ENCODE peak calls at places on chromosomes 5 and 9, in eight cellular contexts. I, J, X, W, Z, L, Y and H are unnamed samples.

GRCh38 chr5:37840036-37840909 is at the start of gene GDNF:
- DNase-seq in Y (peak), I (peak), Z (peak), X (no peak), L (peak), J (peak), W (peak), H (peak)

GRCh38 chr9:121297414-121297813 is 29.5 kb downstream of the GSN start:
- DNase-seq in W (no peak), X (no peak), I (no peak), Z (no peak), Y (no peak), L (no peak), J (no peak), H (no peak)

GRCh38 chr9:93205045-93205768 is 21.3 kb downstream of the WNK2 start:
- DNase-seq in L (no peak), W (no peak), Z (peak), I (no peak), Y (peak), J (peak), X (peak), H (no peak)

GRCh38 chr9:1217076-1217475 is 166.9 kb downstream of the DMRT2 start:
- DNase-seq in Z (no peak), W (no peak), I (no peak), L (no peak), X (no peak), Y (peak), J (peak), H (no peak)

GRCh38 chr5:72501475-72501874 is 5.7 kb downstream of the ZNF366 start:
- DNase-seq in L (no peak), Y (no peak), X (no peak), Z (no peak), J (no peak), I (no peak), W (no peak), H (no peak)

GRCh38 chr9:80503692-80504400 is 932.1 kb downstream of the TLE4 start:
- DNase-seq in W (no peak), L (no peak), Z (no peak), Y (peak), I (peak), X (no peak), J (peak), H (no peak)

GRCh38 chr9:77735515-77735914 is 87.4 kb upstream of the GNA14 start:
- DNase-seq in X (no peak), Y (peak), W (no peak), Z (no peak), I (no peak), L (peak), J (peak), H (peak)

GRCh38 chr5:32522429-32523143 is 62.8 kb upstream of the SUB1 start:
- DNase-seq in J (peak), X (no peak), Y (peak), I (peak), W (peak), L (peak), Z (no peak), H (no peak)

GRCh38 chr9:13364271-13364670 is 84.8 kb upstream of the MPDZ start:
- DNase-seq in Z (no peak), I (no peak), W (no peak), X (no peak), J (no peak), Y (peak), L (no peak), H (no peak)

GRCh38 chr9:114366334-114367128 is 21.3 kb downstream of the AKNA start:
- DNase-seq in X (no peak), Y (peak), J (peak), L (no peak), I (peak), Z (no peak), W (peak), H (no peak)

GRCh38 chr9:34589656-34590375 is at the start of gene CNTFR:
- DNase-seq in J (no peak), Z (peak), W (no peak), I (no peak), X (no peak), L (no peak), Y (no peak), H (no peak)

GRCh38 chr5:139294372-139295165 is 1.0 kb downstream of the MATR3 start:
- DNase-seq in L (peak), Z (peak), J (peak), X (peak), I (peak), W (peak), Y (peak), H (peak)

GRCh38 chr9:69834591-69835184 is 14.1 kb downstream of the CFAP95 start:
- DNase-seq in W (no peak), I (no peak), Z (no peak), L (no peak), Y (no peak), X (no peak), J (no peak), H (no peak)

GRCh38 chr5:177982072-177982727 is 13.8 kb downstream of the PROP1 start:
- DNase-seq in X (no peak), L (no peak), Z (no peak), W (no peak), I (no peak), Y (no peak), J (no peak), H (no peak)

GRCh38 chr9:107005201-107005600 is 142.2 kb downstream of the ZNF462 start:
- DNase-seq in W (no peak), Z (no peak), J (no peak), L (no peak), Y (no peak), X (no peak), I (no peak), H (no peak)

GRCh38 chr9:88716636-88717035 is 181.7 kb downstream of the NXNL2 start:
- DNase-seq in J (no peak), X (no peak), Z (no peak), I (no peak), L (no peak), W (no peak), Y (no peak), H (no peak)

GRCh38 chr9:113594484-113595299 is 131.2 kb downstream of the RGS3 start:
- DNase-seq in Z (no peak), Y (no peak), I (no peak), J (no peak), X (peak), L (no peak), W (no peak), H (no peak)